ENCODE peak calls at places on chromosome 18, in ten cellular contexts. Z is T-helper 22 cell; N is endothelial cell of umbilical vein; E is AG20443; Q is hypothalamus; J is progenitor cell of endocrine pancreas; Y is AG04450; M is AML-193; H is lower lobe of right lung; K is stimulated activated CD4-positive, alpha-beta T cell treated with anti-CD3 and anti-CD28 coated beads, Interleukin-1b, Interleukin-23, amount 100 ng/mL, for 24 hours. C is an unnamed sample.

GRCh38 chr18:11366410-11366809 is 217.0 kb upstream of the PIEZO2 start:
- DNase-seq in Z (no peak), N (no peak), E (no peak), Q (no peak), J (no peak), Y (no peak), M (no peak), H (no peak), K (no peak), C (no peak)

GRCh38 chr18:13716916-13717315 is 9.4 kb downstream of the FAM210A start:
- DNase-seq in Z (no peak), N (no peak), E (no peak), Q (no peak), J (no peak), Y (no peak), M (no peak), H (no peak), K (no peak), C (no peak)

GRCh38 chr18:6414723-6415362 is at the start of gene L3MBTL4:
- DNase-seq in Z (no peak), N (no peak), E (peak), Q (no peak), J (peak), Y (no peak), M (peak), H (peak), K (no peak), C (no peak)

GRCh38 chr18:12391487-12392136 is 14.6 kb upstream of the AFG3L2 start:
- DNase-seq in Z (no peak), N (peak), E (peak), Q (peak), J (peak), Y (peak), M (peak), H (no peak), K (no peak), C (peak)

GRCh38 chr18:55501594-55502345 is 86.2 kb downstream of the TCF4 start:
- DNase-seq in Z (no peak), N (peak), E (no peak), Q (no peak), J (no peak), Y (no peak), M (no peak), H (no peak), K (no peak), C (no peak)

GRCh38 chr18:69885841-69886531 is 61.7 kb downstream of the CD226 start:
- DNase-seq in Z (no peak), N (no peak), E (no peak), Q (no peak), J (no peak), Y (no peak), M (no peak), H (no peak), K (no peak), C (no peak)

GRCh38 chr18:70151554-70152130 is 53.8 kb downstream of the RTTN start:
- DNase-seq in Z (no peak), N (no peak), E (no peak), Q (no peak), J (no peak), Y (no peak), M (peak), H (no peak), K (no peak), C (no peak)

GRCh38 chr18:21703241-21703820 is 1.2 kb downstream of the ABHD3 start:
- DNase-seq in Z (peak), N (no peak), E (no peak), Q (no peak), J (no peak), Y (no peak), M (peak), H (no peak), K (no peak), C (no peak)

GRCh38 chr18:59358611-59359575 is at the start of gene LMAN1:
- DNase-seq in Z (peak), N (peak), E (peak), Q (peak), J (peak), Y (peak), M (peak), H (peak), K (peak), C (peak)

GRCh38 chr18:62802523-62802922 is 87.2 kb downstream of the PHLPP1 start:
- DNase-seq in Z (no peak), N (peak), E (no peak), Q (no peak), J (no peak), Y (no peak), M (no peak), H (no peak), K (no peak), C (no peak)

GRCh38 chr18:36811955-36812354 is 16.8 kb downstream of the TPGS2 start:
- DNase-seq in Z (no peak), N (no peak), E (no peak), Q (no peak), J (no peak), Y (no peak), M (no peak), H (no peak), K (no peak), C (no peak)

GRCh38 chr18:28594034-28594433 is 417.1 kb upstream of the CDH2 start:
- DNase-seq in Z (no peak), N (no peak), E (no peak), Q (no peak), J (no peak), Y (no peak), M (no peak), H (no peak), K (no peak), C (no peak)

GRCh38 chr18:80168982-80169381 is 59.9 kb downstream of the ADNP2 start:
- DNase-seq in Z (no peak), N (no peak), E (no peak), Q (no peak), J (no peak), Y (no peak), M (no peak), H (peak), K (no peak), C (no peak)

GRCh38 chr18:48529796-48530195 is 9.0 kb upstream of the CTIF start:
- DNase-seq in Z (no peak), N (no peak), E (peak), Q (no peak), J (no peak), Y (no peak), M (no peak), H (no peak), K (no peak), C (no peak)

GRCh38 chr18:49094979-49095632 is 144.3 kb upstream of the SMAD7 start:
- DNase-seq in Z (no peak), N (peak), E (peak), Q (no peak), J (no peak), Y (peak), M (no peak), H (no peak), K (no peak), C (no peak)

GRCh38 chr18:58787750-58788149 is 76.9 kb upstream of the ZNF532 start:
- DNase-seq in Z (no peak), N (no peak), E (peak), Q (no peak), J (no peak), Y (no peak), M (no peak), H (no peak), K (no peak), C (no peak)

GRCh38 chr18:51236225-51236624 is 38.7 kb upstream of the MEX3C start:
- DNase-seq in Z (no peak), N (no peak), E (peak), Q (no peak), J (no peak), Y (no peak), M (no peak), H (no peak), K (no peak), C (no peak)

GRCh38 chr18:75161629-75162028 is 47.3 kb downstream of the PTGR3 start:
- DNase-seq in Z (no peak), N (peak), E (peak), Q (no peak), J (no peak), Y (no peak), M (peak), H (no peak), K (no peak), C (no peak)

GRCh38 chr18:48531082-48531403 is 7.8 kb upstream of the CTIF start:
- DNase-seq in Z (no peak), N (no peak), E (no peak), Q (no peak), J (no peak), Y (no peak), M (no peak), H (no peak), K (no peak), C (no peak)